ENCODE peak calls at places on chromosome 11, in four cellular contexts. W, G, C and I are unnamed samples.

GRCh38 chr11:107915229-107915628 is 13.0 kb upstream of the RAB39A start:
- DNase-seq in W (no peak), G (no peak), C (no peak), I (no peak)

GRCh38 chr11:130102457-130103249 is 33.0 kb downstream of the APLP2 start:
- DNase-seq in W (no peak), G (no peak), C (no peak), I (no peak)

GRCh38 chr11:46277623-46278386 is at the start of gene CREB3L1:
- DNase-seq in W (no peak), G (peak), C (no peak), I (no peak)

GRCh38 chr11:82523141-82523540 is 210.5 kb downstream of the FAM181B start:
- DNase-seq in W (no peak), G (no peak), C (no peak), I (no peak)

GRCh38 chr11:120632579-120632978 is 121.0 kb downstream of the GRIK4 start:
- DNase-seq in W (no peak), G (peak), C (no peak), I (peak)

GRCh38 chr11:119786431-119787073 is 57.6 kb upstream of the NECTIN1 start:
- DNase-seq in W (peak), G (no peak), C (no peak), I (no peak)

GRCh38 chr11:114416441-114416928 is 16.0 kb downstream of the RBM7 start:
- DNase-seq in W (no peak), G (no peak), C (no peak), I (no peak)

GRCh38 chr11:118243993-118244762 is 8.0 kb downstream of the MPZL3 start:
- DNase-seq in W (no peak), G (no peak), C (no peak), I (no peak)

GRCh38 chr11:36088234-36088975 is 144.5 kb downstream of the LDLRAD3 start:
- DNase-seq in W (no peak), G (no peak), C (no peak), I (no peak)

GRCh38 chr11:126405906-126406305 is 50.4 kb downstream of the ST3GAL4 start:
- DNase-seq in W (no peak), G (no peak), C (no peak), I (no peak)

GRCh38 chr11:104946907-104947306 is 21.5 kb downstream of the CASP4 start:
- DNase-seq in W (peak), G (peak), C (peak), I (no peak)

GRCh38 chr11:109309153-109309552 is 112.8 kb upstream of the C11orf87 start:
- DNase-seq in W (no peak), G (no peak), C (no peak), I (no peak)

GRCh38 chr11:112277937-112278336 is 17.3 kb upstream of the PLET1 start:
- DNase-seq in W (no peak), G (no peak), C (no peak), I (no peak)

GRCh38 chr11:35260342-35260985 is 121.5 kb downstream of the CD44 start:
- DNase-seq in W (no peak), G (no peak), C (no peak), I (no peak)

GRCh38 chr11:113507341-113507740 is 32.1 kb upstream of the DRD2 start:
- DNase-seq in W (no peak), G (no peak), C (no peak), I (no peak)

GRCh38 chr11:128518493-128519207 is 68.7 kb downstream of the ETS1 start:
- DNase-seq in W (no peak), G (no peak), C (no peak), I (no peak)

GRCh38 chr11:103016031-103016430 is 60.5 kb upstream of the MMP13 start:
- DNase-seq in W (no peak), G (no peak), C (no peak), I (no peak)

GRCh38 chr11:65305501-65306268 is 9.0 kb upstream of the CDC42EP2 start:
- DNase-seq in W (no peak), G (no peak), C (no peak), I (no peak)

GRCh38 chr11:77155556-77156130 is 27.6 kb downstream of the MYO7A start:
- DNase-seq in W (no peak), G (no peak), C (no peak), I (no peak)

GRCh38 chr11:79352304-79352703 is 88.5 kb downstream of the TENM4 start:
- DNase-seq in W (no peak), G (no peak), C (no peak), I (no peak)

GRCh38 chr11:110349109-110349996 is 52.9 kb upstream of the RDX start:
- DNase-seq in W (peak), G (no peak), C (no peak), I (peak)

GRCh38 chr11:59267738-59268475 is 55.2 kb upstream of the MPEG1 start:
- DNase-seq in W (no peak), G (no peak), C (no peak), I (no peak)

GRCh38 chr11:126797801-126798200 is 202.8 kb downstream of the KIRREL3 start:
- DNase-seq in W (no peak), G (no peak), C (no peak), I (no peak)

GRCh38 chr11:75654314-75654713 is 14.5 kb downstream of the MAP6 start:
- DNase-seq in W (peak), G (no peak), C (no peak), I (no peak)

GRCh38 chr11:77191429-77191822 is 63.4 kb downstream of the MYO7A start:
- DNase-seq in W (no peak), G (peak), C (no peak), I (no peak)

GRCh38 chr11:117950320-117950719 is 21.1 kb upstream of the TMPRSS13 start:
- DNase-seq in W (no peak), G (peak), C (no peak), I (no peak)

GRCh38 chr11:92329137-92329536 is 104.5 kb downstream of the FAT3 start:
- DNase-seq in W (no peak), G (no peak), C (no peak), I (no peak)

GRCh38 chr11:70865356-70865755 is 387.0 kb downstream of the SHANK2 start:
- DNase-seq in W (no peak), G (no peak), C (no peak), I (no peak)

GRCh38 chr11:34274712-34275398 is 83.0 kb downstream of the ABTB2 start:
- DNase-seq in W (no peak), G (no peak), C (no peak), I (no peak)

GRCh38 chr11:69360606-69361005 is 66.7 kb downstream of the MYEOV start:
- DNase-seq in W (no peak), G (no peak), C (no peak), I (no peak)

DNA sequence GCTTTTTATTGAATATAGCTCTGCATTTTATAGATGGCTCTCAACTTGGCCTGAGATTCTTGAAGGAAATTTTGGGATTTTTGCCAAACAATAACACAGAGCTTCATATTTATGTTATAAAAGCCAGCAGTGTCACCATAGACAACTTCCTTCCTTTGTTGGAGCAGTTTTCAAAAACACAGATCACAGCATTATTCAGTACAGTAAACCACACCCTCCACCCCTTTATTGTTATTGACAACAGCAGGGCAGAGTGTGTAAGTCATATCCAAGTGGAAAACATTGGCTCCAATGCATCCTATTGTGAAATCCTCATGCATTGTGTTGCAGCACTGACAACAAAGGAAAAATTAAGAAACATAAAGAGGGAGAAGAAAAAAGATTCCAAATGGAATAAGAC is 62.6 kb upstream of the PRSS23 start:
- DNase-seq in W (no peak), G (no peak), C (no peak), I (no peak)
- TF ChIP-seq POLR2AphosphoS5 in W (no peak), G (no peak), C (no peak), I (no peak)

DNA sequence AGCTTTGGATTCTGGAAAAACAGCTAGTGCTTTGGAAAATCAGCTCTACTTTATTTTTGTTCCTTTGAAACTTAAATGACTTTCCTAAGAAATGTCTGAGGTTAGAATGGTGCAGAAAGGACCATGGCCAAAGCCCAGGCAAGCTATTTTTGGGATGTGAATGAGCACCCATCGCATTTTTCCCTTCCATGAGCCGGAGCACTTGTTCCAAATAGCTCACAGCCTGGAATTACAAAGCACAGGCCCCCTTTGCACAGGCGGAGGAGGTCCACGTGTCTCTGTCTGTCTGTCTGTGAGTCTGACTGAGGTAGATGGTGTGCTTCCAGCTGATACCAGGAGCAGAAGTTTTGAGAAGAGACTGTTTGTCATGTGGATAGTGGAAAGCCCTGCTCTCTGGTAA is 50.7 kb downstream of the MICAL2 start:
- DNase-seq in W (no peak), G (no peak), C (no peak), I (no peak)
- TF ChIP-seq SPI1 in W (no peak), G (no peak), C (no peak), I (no peak)

GRCh38 chr11:45045692-45046471 is 95.2 kb upstream of the TP53I11 start:
- DNase-seq in W (no peak), G (no peak), C (peak), I (no peak)
- TF ChIP-seq POLR2AphosphoS5 in W (no peak), G (no peak), C (no peak), I (no peak)

GRCh38 chr11:102004220-102004619 is 43.0 kb upstream of the CFAP300 start:
- DNase-seq in W (no peak), G (no peak), C (no peak), I (no peak)

GRCh38 chr11:102010776-102011500 is 36.3 kb upstream of the CFAP300 start:
- DNase-seq in W (no peak), G (peak), C (no peak), I (no peak)

GRCh38 chr11:102006835-102007566 is 40.2 kb upstream of the CFAP300 start:
- DNase-seq in W (no peak), G (no peak), C (no peak), I (no peak)

GRCh38 chr11:102005306-102005705 is 41.9 kb upstream of the CFAP300 start:
- DNase-seq in W (no peak), G (no peak), C (no peak), I (no peak)

DNA sequence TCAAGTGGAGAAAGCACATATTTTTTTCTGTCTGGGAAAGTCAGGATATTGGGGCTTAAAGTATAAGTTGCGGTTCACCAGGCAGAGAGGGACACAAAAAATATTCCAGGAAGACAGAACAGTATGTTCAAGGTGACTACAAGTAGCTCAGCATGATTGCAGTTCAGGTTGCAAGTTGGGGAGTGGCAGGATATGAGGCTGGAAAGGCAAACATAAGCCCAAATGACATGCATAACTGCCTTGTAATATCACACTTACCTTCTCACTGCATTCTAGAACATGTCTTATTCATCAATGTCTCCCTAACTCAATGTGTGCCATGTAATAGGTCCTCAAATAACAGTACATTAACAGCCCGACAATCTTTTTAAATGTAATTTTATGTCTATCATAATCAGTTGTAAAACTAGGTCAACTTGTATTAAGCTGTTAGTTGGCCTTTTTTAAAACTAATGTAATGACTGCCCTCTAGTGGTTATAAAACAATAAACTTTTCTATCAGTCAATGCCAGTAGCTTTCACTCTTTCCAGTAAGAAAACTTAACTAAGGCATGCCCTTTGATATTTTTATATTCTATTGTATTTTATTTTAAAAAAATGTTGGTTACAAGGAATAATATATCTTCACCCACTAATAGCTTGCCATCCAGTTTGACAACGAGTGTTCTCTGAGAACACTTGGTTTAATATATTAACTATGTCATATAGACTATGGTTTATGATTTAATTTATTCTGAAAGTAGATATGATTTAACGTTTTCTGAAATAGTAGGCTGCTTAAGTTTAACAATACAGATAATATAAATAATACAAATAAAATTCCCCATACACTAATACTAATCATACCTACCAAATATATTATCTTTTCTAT is 39.4 kb upstream of the CFAP300 start:
- DNase-seq in W (peak), G (peak), C (peak), I (no peak)
- TF ChIP-seq SPI1 in W (no peak), G (no peak), C (no peak), I (no peak)

GRCh38 chr11:97761175-97761574 is 1259.6 kb upstream of the CNTN5 start:
- DNase-seq in W (no peak), G (no peak), C (no peak), I (no peak)

GRCh38 chr11:97764193-97764592 is 1256.6 kb upstream of the CNTN5 start:
- DNase-seq in W (no peak), G (no peak), C (no peak), I (no peak)

GRCh38 chr11:97770570-97770969 is 1250.2 kb upstream of the CNTN5 start:
- DNase-seq in W (no peak), G (no peak), C (no peak), I (no peak)

DNA sequence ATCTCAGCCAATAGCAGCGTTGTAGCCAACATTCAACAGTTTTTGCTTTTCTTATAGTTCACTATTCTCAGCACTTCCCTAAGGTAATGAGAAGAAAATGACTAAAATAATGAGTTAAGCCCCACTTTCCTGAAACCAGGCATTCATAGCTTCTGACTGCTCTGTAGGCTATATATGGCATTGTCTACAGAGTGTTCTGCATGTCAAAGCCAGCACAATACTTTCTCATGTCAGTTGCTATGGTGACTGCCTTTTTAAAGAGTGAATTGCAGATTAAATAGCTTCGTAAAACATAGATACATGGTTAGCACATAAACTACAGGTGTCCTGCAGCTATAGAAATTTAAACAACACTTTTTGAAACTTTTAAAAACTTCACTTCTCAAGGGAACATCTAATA is 1256.1 kb upstream of the CNTN5 start:
- DNase-seq in W (no peak), G (no peak), C (no peak), I (no peak)
- TF ChIP-seq POLR2AphosphoS5 in W (no peak), G (no peak), C (no peak), I (no peak)

GRCh38 chr11:18986744-18987143 is 47.5 kb upstream of the MRGPRX1 start:
- DNase-seq in W (no peak), G (no peak), C (no peak), I (no peak)
- TF ChIP-seq SPI1 in W (no peak), G (no peak), C (no peak), I (no peak)

DNA sequence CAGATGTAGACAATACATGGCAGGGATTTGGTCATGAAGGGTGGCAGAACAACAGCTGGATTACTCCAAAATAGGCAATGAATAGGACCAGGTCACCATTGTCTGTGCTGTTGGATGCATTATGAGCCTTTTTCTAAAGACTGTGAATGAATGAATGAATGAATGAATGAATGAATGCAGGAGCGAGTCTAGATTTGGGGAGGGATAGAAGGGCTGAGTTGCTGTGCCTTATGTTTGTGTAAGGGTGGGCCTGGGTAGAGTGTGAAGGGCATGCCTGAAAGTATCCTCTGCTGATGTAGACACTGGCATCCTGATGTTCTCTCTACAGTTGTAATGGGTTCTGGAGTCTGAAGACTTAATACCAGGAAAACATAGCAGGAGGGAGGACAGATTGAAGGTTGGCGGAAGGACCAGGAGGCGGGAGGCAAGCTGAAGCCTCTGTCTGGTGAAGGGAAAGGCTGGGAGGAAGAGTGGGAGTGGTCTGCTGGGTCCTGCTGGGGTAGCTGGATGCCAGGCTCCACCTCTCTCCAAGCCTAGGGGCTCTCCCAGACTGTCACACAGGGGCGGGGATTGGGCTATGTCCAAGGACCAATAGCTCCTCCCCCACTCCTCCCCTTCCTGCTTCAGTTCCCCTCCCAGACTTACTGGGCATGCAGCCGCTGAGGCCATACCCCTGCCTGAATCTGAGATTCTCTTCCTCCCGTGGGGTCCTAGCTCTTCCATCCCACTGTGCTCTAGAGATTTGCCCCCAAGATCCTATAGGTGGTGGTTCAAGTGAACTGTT is 4.8 kb downstream of the TRIM3 start:
- DNase-seq in W (peak), G (peak), C (no peak), I (peak)
- TF ChIP-seq POLR2AphosphoS5 in W (peak), G (no peak), C (no peak), I (no peak)